ENCODE peak calls at places on chromosomes 6 and 20, in four cellular contexts. J is GM12878, O is K562, C is HepG2. X is an unnamed sample.

GRCh38 chr20:44361021-44361420 is 5.5 kb downstream of the HNF4A start:
- DNase-seq in J (no peak), O (no peak), C (no peak), X (no peak)

GRCh38 chr6:17381429-17382147 is 11.8 kb upstream of the CAP2 start:
- DNase-seq in J (no peak), O (no peak), C (no peak), X (no peak)

GRCh38 chr6:48986105-48986504 is 476.9 kb downstream of the MMUT start:
- DNase-seq in J (no peak), O (no peak), C (no peak), X (no peak)

GRCh38 chr6:118012944-118013343 is 105.9 kb downstream of the SLC35F1 start:
- DNase-seq in J (no peak), O (no peak), C (peak; percentile 10), X (no peak)

GRCh38 chr6:37503486-37503980 is 3.8 kb upstream of the CCDC167 start:
- DNase-seq in J (no peak), O (no peak), C (no peak), X (no peak)

GRCh38 chr6:137547186-137547585 is 53.0 kb upstream of the OLIG3 start:
- DNase-seq in J (no peak), O (no peak), C (no peak), X (no peak)

GRCh38 chr6:80316655-80317332 is 210.3 kb downstream of the BCKDHB start:
- DNase-seq in J (no peak), O (no peak), C (no peak), X (peak; percentile 32)

GRCh38 chr6:134077301-134077700 is 24.9 kb upstream of the SLC2A12 start:
- DNase-seq in J (no peak), O (no peak), C (no peak), X (peak; percentile 45)

GRCh38 chr6:137351890-137352289 is 132.7 kb upstream of the IFNGR1 start:
- DNase-seq in J (no peak), O (no peak), C (peak; percentile 86), X (no peak)

GRCh38 chr6:167549187-167549586 is 224.3 kb downstream of the TTLL2 start:
- DNase-seq in J (no peak), O (no peak), C (no peak), X (no peak)

GRCh38 chr20:346640-347316 is at the start of gene NRSN2:
- DNase-seq in J (no peak), O (peak; percentile 77), C (peak; percentile 72), X (peak; percentile 62)

GRCh38 chr6:33414592-33415271 is 3.2 kb downstream of the CUTA start:
- DNase-seq in J (no peak), O (peak; percentile 50), C (no peak), X (no peak)

GRCh38 chr20:32116079-32116521 is 6.6 kb downstream of the TM9SF4 start:
- DNase-seq in J (no peak), O (no peak), C (no peak), X (no peak)

GRCh38 chr20:57579898-57580447 is 19.1 kb downstream of the PCK1 start:
- DNase-seq in J (no peak), O (no peak), C (no peak), X (peak; percentile 52)

GRCh38 chr20:10793741-10794140 is 119.9 kb upstream of the JAG1 start:
- DNase-seq in J (no peak), O (no peak), C (no peak), X (no peak)

GRCh38 chr6:34792605-34793500 is 970 bp downstream of the BLTP3A start:
- DNase-seq in J (no peak), O (no peak), C (peak; percentile 57), X (peak; percentile 51)

GRCh38 chr6:15077964-15078363 is 167.9 kb upstream of the JARID2 start:
- DNase-seq in J (no peak), O (no peak), C (no peak), X (no peak)

GRCh38 chr6:41046084-41046483 is 3.8 kb downstream of the TSPO2 start:
- DNase-seq in J (no peak), O (no peak), C (no peak), X (no peak)

GRCh38 chr6:43242908-43243648 is at the start of gene TTBK1:
- DNase-seq in J (no peak), O (peak; percentile 78), C (no peak), X (no peak)

GRCh38 chr6:162493917-162494316 is 233.6 kb downstream of the PRKN start:
- DNase-seq in J (no peak), O (no peak), C (no peak), X (no peak)

GRCh38 chr20:6769953-6770831 is 2.7 kb downstream of the BMP2 start:
- DNase-seq in J (no peak), O (no peak), C (no peak), X (peak; percentile 40)

GRCh38 chr6:163888030-163888819 is 473.7 kb downstream of the QKI start:
- DNase-seq in J (no peak), O (no peak), C (no peak), X (no peak)

GRCh38 chr20:8330785-8331699 is 199.0 kb downstream of the PLCB1 start:
- DNase-seq in J (no peak), O (no peak), C (peak; percentile 94), X (no peak)

GRCh38 chr6:154926366-154926765 is 68.7 kb upstream of the TIAM2 start:
- DNase-seq in J (no peak), O (no peak), C (no peak), X (peak; percentile 56)

GRCh38 chr6:27591660-27592059 is 118.8 kb upstream of the ZNF184 start:
- DNase-seq in J (no peak), O (peak; percentile 54), C (peak; percentile 72), X (peak; percentile 32)

GRCh38 chr20:17542993-17543412 is 11.8 kb upstream of the BFSP1 start:
- DNase-seq in J (no peak), O (no peak), C (no peak), X (peak; percentile 67)
- TF ChIP-seq MYC in J (no peak), O (no peak), C (no peak), X (no peak)

GRCh38 chr6:135212020-135212806 is 31.1 kb downstream of the MYB start:
- DNase-seq in J (no peak), O (no peak), C (no peak), X (no peak)

GRCh38 chr6:135213616-135214015 is 32.5 kb downstream of the MYB start:
- DNase-seq in J (no peak), O (no peak), C (no peak), X (no peak)

GRCh38 chr6:135210632-135211305 is 29.7 kb downstream of the MYB start:
- DNase-seq in J (no peak), O (no peak), C (no peak), X (no peak)

GRCh38 chr6:135211306-135211702 is 30.2 kb downstream of the MYB start:
- DNase-seq in J (no peak), O (no peak), C (no peak), X (no peak)

DNA sequence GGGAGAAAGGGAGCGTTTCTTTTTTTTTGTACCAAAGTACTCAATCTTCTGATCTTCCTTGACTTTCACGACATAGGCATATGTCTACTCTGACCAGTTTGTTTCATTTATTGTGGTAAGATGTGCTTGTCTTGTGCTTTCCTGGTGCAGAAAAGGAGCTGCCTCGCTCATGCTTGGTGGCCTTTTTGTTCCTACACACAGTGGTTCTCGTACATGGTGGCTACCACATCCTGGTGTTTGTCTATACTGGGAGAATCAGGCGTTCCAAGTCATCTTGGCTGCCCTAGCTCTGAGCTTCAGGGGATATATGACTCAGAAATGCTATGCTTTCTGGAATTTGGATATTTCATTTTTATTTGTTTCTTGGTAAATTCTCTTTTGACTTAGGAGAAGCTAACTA is 31.8 kb downstream of the MYB start:
- DNase-seq in J (no peak), O (no peak), C (no peak), X (no peak)
- H4K20me1 ChIP-seq in J (no peaks in the 10 kb centered on the region), O (no peaks in the 10 kb centered on the region), C (no peaks in the 10 kb centered on the region), X (no peaks in the 10 kb centered on the region)

DNA sequence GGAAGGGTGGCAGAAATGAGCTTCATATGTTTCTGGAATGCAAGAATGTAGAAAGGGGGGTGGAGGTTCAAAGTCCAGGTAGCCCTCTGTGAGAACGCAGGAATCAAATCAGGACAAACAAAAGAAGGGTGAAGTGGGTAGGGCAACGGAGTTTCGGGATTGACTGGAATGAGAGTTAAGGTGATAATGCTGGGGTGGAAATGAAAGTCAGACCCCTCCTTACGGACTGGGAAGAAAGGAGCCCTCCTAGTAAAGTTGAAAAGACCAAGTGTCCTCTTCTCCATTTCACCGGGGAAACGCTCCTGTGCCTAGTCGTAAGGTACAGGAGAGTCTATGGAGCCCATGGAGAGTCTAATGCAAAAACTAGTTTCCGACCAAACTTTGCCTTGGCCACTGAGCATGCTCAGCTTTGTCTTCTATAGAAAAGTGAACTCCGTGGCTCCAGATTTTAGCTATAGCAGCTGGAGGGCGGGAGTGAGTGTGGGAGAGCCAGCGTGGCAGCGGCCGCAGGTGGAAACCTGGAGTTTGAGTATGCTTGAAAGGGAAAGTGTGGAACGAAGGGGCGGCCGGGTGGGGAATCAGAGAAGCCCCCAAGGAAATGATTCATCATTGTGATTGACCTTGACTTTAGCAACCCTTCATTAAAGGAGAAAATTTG is 1.4 kb upstream of the LRRC1 start:
- DNase-seq in J (no peak), O (no peak), C (peak; percentile 96), X (peak; percentile 64)
- H3K27ac ChIP-seq in J (no peak overlapping the region), O (no peak overlapping the region), C (peak overlapping the region; percentile 81), X (no peak overlapping the region)

GRCh38 chr6:136171207-136171606 is 78.9 kb downstream of the MTFR2 start:
- DNase-seq in J (no peak), O (no peak), C (no peak), X (no peak)

GRCh38 chr6:136175873-136176272 is 74.2 kb downstream of the MTFR2 start:
- DNase-seq in J (no peak), O (no peak), C (no peak), X (no peak)

GRCh38 chr6:136169356-136169755 is 80.8 kb downstream of the MTFR2 start:
- DNase-seq in J (no peak), O (no peak), C (no peak), X (no peak)

GRCh38 chr6:136174510-136174909 is 75.6 kb downstream of the MTFR2 start:
- DNase-seq in J (no peak), O (no peak), C (no peak), X (no peak)

DNA sequence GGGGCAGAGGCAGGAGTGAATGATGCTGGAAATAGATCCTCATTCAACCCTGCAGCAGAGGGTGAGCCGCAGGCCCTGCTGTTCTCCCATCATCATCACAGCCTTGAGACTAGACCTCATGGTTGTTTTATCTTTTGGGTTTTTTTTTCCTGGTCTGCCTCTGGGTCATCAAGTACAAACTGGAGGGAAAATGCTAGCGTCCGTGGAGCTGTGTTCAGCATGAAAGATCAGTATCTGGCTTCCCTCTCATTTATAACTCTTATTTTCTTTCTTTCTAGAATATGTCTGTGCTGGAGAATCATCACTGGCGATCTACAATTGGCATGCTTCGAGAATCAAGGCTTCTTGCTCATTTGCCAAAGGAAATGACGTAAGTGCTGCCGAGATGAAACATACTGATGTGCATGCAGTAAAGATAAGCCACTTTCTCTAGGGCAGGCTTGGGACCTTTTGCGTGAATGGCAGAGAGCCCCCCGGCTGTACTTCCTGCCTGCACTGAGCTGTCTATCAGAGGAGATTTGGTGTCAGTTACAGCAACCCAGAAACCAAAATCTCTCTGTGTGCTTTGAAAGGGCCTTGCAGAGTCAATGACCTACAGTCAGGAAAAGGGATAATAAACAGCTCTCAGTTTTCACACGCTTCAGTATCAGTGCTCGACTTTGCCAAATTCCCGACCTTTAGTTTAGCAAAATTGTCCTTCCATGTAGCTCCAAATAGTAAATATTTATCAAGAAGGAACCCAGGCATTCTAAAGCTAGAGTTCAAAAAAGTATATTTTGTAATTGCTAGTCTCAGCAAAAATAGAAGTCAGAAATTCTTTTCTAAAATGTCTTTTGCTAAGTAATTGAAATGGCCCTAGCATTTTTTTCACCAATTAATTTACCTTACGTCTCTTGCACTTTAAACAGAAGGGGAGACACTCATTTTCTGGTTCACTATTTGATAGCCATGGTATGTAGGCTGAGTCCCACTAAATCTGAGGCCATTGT is 76.3 kb downstream of the MTFR2 start:
- DNase-seq in J (no peak), O (no peak), C (no peak), X (peak; percentile 89)
- TF ChIP-seq MYC in J (no peak), O (no peak), C (no peak), X (no peak)

X was measured in endothelial cell of umbilical vein.